ENCODE peak calls at places on chromosome 11, in eight cellular contexts. F is mammary epithelial cell, H is neural progenitor cell, R is cardiac muscle cell, T is BJ, P is adrenal gland, Y is neuronal stem cell, E is psoas muscle. O is an unnamed sample.

GRCh38 chr11:56782167-56782847 is 33.8 kb upstream of the OR9G4 start:
- DNase-seq in H (no peak), F (no peak), E (no peak), T (no peak), P (no peak), Y (no peak), R (no peak), O (no peak)

GRCh38 chr11:93513763-93514162 is 29.4 kb downstream of the SMCO4 start:
- DNase-seq in P (no peak), H (no peak), Y (no peak), R (no peak), T (no peak), F (no peak), E (no peak), O (no peak)

GRCh38 chr11:5174934-5175333 is 20.4 kb upstream of the OR52A1 start:
- DNase-seq in Y (no peak), R (no peak), E (no peak), F (no peak), T (no peak), H (no peak), P (no peak), O (no peak)

GRCh38 chr11:72239296-72239848 is 4.6 kb downstream of the PHOX2A start:
- DNase-seq in F (no peak), Y (no peak), P (peak; percentile 65), T (no peak), H (peak; percentile 73), E (peak; percentile 86), R (no peak), O (no peak)

GRCh38 chr11:8757533-8757932 is 74.9 kb downstream of the RPL27A start:
- DNase-seq in P (no peak), T (no peak), H (no peak), F (no peak), E (no peak), R (no peak), Y (no peak), O (no peak)

GRCh38 chr11:9842923-9843322 is 179.0 kb downstream of the SWAP70 start:
- DNase-seq in Y (no peak), R (no peak), F (no peak), T (no peak), E (no peak), H (no peak), P (no peak), O (no peak)

GRCh38 chr11:112082729-112083128 is 3.8 kb downstream of the TIMM8B start:
- DNase-seq in F (peak; percentile 31), Y (no peak), H (no peak), P (no peak), E (no peak), R (no peak), T (peak; percentile 28), O (no peak)

GRCh38 chr11:66317322-66317765 is 500 bp upstream of the CD248 start:
- DNase-seq in R (peak; percentile 36), P (no peak), H (no peak), T (no peak), F (no peak), E (peak; percentile 70), Y (no peak), O (no peak)

GRCh38 chr11:69257838-69258658 is 35.9 kb upstream of the MYEOV start:
- DNase-seq in Y (no peak), H (peak; percentile 28), E (no peak), T (no peak), P (no peak), R (no peak), F (no peak), O (no peak)

GRCh38 chr11:5700422-5701064 is 11.0 kb downstream of the TRIM22 start:
- DNase-seq in T (no peak), E (no peak), H (no peak), F (no peak), Y (no peak), R (no peak), P (no peak), O (no peak)

GRCh38 chr11:40293655-40294342 is 1165.7 kb downstream of the LRRC4C start:
- DNase-seq in T (peak; percentile 41), F (peak; percentile 72), H (peak; percentile 90), P (peak; percentile 74), Y (peak; percentile 87), R (peak; percentile 86), E (peak; percentile 63), O (peak; percentile 82)

GRCh38 chr11:101439488-101439887 is 144.3 kb downstream of the TRPC6 start:
- DNase-seq in F (no peak), R (no peak), E (no peak), Y (no peak), P (no peak), T (no peak), H (no peak), O (no peak)

GRCh38 chr11:2820976-2821375 is 64.6 kb downstream of the CDKN1C start:
- DNase-seq in P (no peak), H (no peak), R (no peak), T (no peak), F (no peak), E (peak; percentile 40), Y (no peak), O (no peak)

GRCh38 chr11:122170815-122171475 is 54.9 kb upstream of the BLID start:
- DNase-seq in T (peak; percentile 56), Y (no peak), P (no peak), F (peak; percentile 91), R (no peak), H (no peak), E (no peak), O (peak; percentile 63)

GRCh38 chr11:10747733-10748132 is 3.3 kb upstream of the CTR9 start:
- DNase-seq in Y (no peak), R (no peak), P (no peak), F (no peak), H (no peak), T (no peak), E (no peak), O (no peak)

GRCh38 chr11:116605543-116605942 is 167.2 kb downstream of the BUD13 start:
- DNase-seq in Y (peak; percentile 82), R (peak; percentile 89), F (peak; percentile 26), T (no peak), H (peak; percentile 92), E (no peak), P (peak; percentile 24), O (peak; percentile 5)
- H3K27me3 ChIP-seq in Y (no peaks in the 10 kb centered on the region), R (no peaks in the 10 kb centered on the region), F (no peaks in the 10 kb centered on the region), T (no peaks in the 10 kb centered on the region), H (no peaks in the 10 kb centered on the region), E (no peaks in the 10 kb centered on the region), P (no peaks in the 10 kb centered on the region), O (no peaks in the 10 kb centered on the region)

GRCh38 chr11:77448269-77448668 is 25.6 kb downstream of the PAK1 start:
- DNase-seq in T (no peak), Y (no peak), E (no peak), H (no peak), F (no peak), R (no peak), P (no peak), O (no peak)
- H3K27me3 ChIP-seq in T (peaks cover 4% of the 10 kb centered on the region), Y (no peaks in the 10 kb centered on the region), E (no peaks in the 10 kb centered on the region), H (no peaks in the 10 kb centered on the region), F (no peaks in the 10 kb centered on the region), R (no peaks in the 10 kb centered on the region), P (no peaks in the 10 kb centered on the region), O (no peaks in the 10 kb centered on the region)

GRCh38 chr11:61023086-61024035 is 51.9 kb downstream of the CD6 start:
- DNase-seq in F (no peak), R (no peak), P (no peak), E (no peak), T (no peak), Y (no peak), H (no peak), O (no peak)

GRCh38 chr11:61025819-61026120 is 54.3 kb downstream of the CD6 start:
- DNase-seq in E (no peak), H (no peak), R (no peak), T (no peak), P (no peak), Y (no peak), F (no peak), O (no peak)

GRCh38 chr11:61026121-61027031 is 54.9 kb downstream of the CD6 start:
- DNase-seq in F (no peak), P (no peak), R (no peak), T (no peak), Y (no peak), H (no peak), E (no peak), O (no peak)

GRCh38 chr11:61027141-61027840 is 55.8 kb downstream of the CD6 start:
- DNase-seq in Y (no peak), P (no peak), R (no peak), T (no peak), F (no peak), E (no peak), H (no peak), O (no peak)

DNA sequence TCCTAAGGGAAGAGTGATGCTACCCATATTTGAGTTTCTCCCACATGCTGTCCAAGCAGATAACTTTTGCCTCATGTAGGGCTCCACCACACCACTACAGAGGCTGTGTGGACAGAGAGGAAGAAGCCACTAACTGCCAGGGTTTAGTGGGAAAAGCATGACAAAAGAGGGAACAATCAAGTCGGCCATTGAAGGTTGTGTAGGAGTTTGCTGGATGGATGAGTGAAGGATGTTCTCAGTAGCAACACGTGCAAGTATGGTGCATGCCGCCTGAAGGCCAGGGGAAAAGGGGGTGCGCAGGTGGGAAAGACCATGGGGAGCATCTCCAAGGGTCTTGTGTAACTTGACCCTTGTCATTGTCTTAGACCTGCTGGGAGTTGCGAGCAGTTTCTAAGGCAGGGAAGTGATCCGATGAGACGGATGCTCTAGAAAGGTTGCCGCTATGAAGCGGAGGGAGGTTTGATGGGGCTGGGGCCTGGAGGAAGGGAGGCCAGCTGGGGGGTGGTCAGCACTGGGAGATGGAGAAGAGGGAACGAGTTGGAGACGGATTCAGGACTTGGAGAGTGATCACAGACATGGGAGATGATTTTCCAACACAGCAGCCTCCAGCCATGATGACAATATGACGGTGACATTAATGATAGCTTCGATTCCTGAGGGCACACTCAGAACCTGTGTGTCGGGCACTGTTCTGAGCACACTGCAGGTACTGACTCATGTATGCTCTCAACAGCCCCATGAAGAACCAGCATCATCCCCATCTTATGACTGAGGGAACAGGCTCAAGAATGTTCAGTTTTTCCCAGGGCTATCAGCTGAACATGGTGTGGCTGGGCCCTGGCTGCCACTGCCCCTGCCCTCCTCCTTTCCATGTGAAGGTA is 53.7 kb downstream of the CD6 start:
- DNase-seq in E (no peak), P (no peak), F (no peak), Y (no peak), R (no peak), H (no peak), T (no peak), O (no peak)
- H3K27me3 ChIP-seq in E (peaks cover 8% of the 10 kb centered on the region), P (peaks cover 13% of the 10 kb centered on the region), F (no peaks in the 10 kb centered on the region), Y (no peaks in the 10 kb centered on the region), R (peaks cover 17% of the 10 kb centered on the region), H (peaks cover 58% of the 10 kb centered on the region), T (peaks cover 12% of the 10 kb centered on the region), O (peaks cover 43% of the 10 kb centered on the region)

GRCh38 chr11:124600924-124601323 is 10.3 kb upstream of the PANX3 start:
- DNase-seq in P (no peak), H (no peak), T (no peak), F (no peak), R (no peak), E (no peak), Y (no peak), O (no peak)

GRCh38 chr11:124597661-124598060 is 13.6 kb upstream of the PANX3 start:
- DNase-seq in R (no peak), Y (no peak), P (no peak), F (no peak), H (no peak), T (no peak), E (no peak), O (no peak)

GRCh38 chr11:124591430-124591829 is 19.8 kb upstream of the PANX3 start:
- DNase-seq in P (no peak), R (no peak), Y (no peak), H (no peak), T (no peak), E (no peak), F (no peak), O (no peak)

GRCh38 chr11:124592627-124593026 is 18.6 kb upstream of the PANX3 start:
- DNase-seq in E (no peak), Y (no peak), H (no peak), P (no peak), F (no peak), R (no peak), T (no peak), O (no peak)

GRCh38 chr11:124595302-124595701 is 15.9 kb upstream of the PANX3 start:
- DNase-seq in R (no peak), P (no peak), H (no peak), F (no peak), Y (no peak), T (no peak), E (no peak), O (no peak)
- H3K27me3 ChIP-seq in R (peaks cover 14% of the 10 kb centered on the region), P (no peaks in the 10 kb centered on the region), H (peaks cover 5% of the 10 kb centered on the region), F (no peaks in the 10 kb centered on the region), Y (no peaks in the 10 kb centered on the region), T (no peaks in the 10 kb centered on the region), E (no peaks in the 10 kb centered on the region), O (peaks cover 4% of the 10 kb centered on the region)

O was measured in kidney epithelial cell.